ENCODE peak calls at places on chromosomes 7 and 10, in four cellular contexts. K is HCT116, A is Panc1, N is HepG2. Q is an unnamed sample.

GRCh38 chr7:139745330-139746143 is 32.3 kb downstream of the HIPK2 start:
- DNase-seq in A (no peak), N (peak), K (no peak), Q (no peak)

GRCh38 chr10:95513941-95514392 is 47.2 kb downstream of the SORBS1 start:
- DNase-seq in K (no peak), N (no peak), A (no peak), Q (no peak)

GRCh38 chr7:52959336-52959735 is 76.1 kb upstream of the POM121L12 start:
- DNase-seq in N (no peak), A (no peak), K (no peak), Q (no peak)

GRCh38 chr7:129913428-129913827 is 39.3 kb downstream of the UBE2H start:
- DNase-seq in N (no peak), A (no peak), K (no peak), Q (no peak)

GRCh38 chr10:118342638-118343020 is 505 bp upstream of the FAM204A start:
- DNase-seq in N (peak), K (no peak), A (no peak), Q (peak)

GRCh38 chr7:36188266-36188665 is 35.2 kb downstream of the EEPD1 start:
- DNase-seq in N (no peak), K (no peak), A (no peak), Q (no peak)

GRCh38 chr7:5692845-5693278 is 88.6 kb downstream of the RNF216 start:
- DNase-seq in K (no peak), A (peak), N (no peak), Q (no peak)

GRCh38 chr10:112373912-112374338 is at the start of gene ACSL5:
- DNase-seq in N (peak), K (no peak), A (no peak), Q (no peak)

GRCh38 chr10:49759787-49760551 is 2.2 kb downstream of the OGDHL start:
- DNase-seq in N (peak), A (no peak), K (no peak), Q (no peak)

GRCh38 chr10:110284262-110284661 is 20.5 kb downstream of the SMNDC1 start:
- DNase-seq in K (no peak), N (no peak), A (no peak), Q (no peak)

GRCh38 chr10:84574101-84574500 is 245.7 kb downstream of the CCSER2 start:
- DNase-seq in A (no peak), K (no peak), N (no peak), Q (no peak)
- TF ChIP-seq TCF7L2 in A (no peak), K (no peak), N (no peak), Q (no peak)

GRCh38 chr7:360454-361100 is 70.6 kb downstream of the FOXL3 start:
- DNase-seq in A (no peak), K (no peak), N (no peak), Q (no peak)
- TF ChIP-seq TCF7L2 in A (no peak), K (no peak), N (no peak), Q (no peak)

GRCh38 chr7:107190090-107190489 is 21.3 kb downstream of the HBP1 start:
- DNase-seq in A (no peak), N (no peak), K (no peak), Q (no peak)

GRCh38 chr7:107187774-107188173 is 19.0 kb downstream of the HBP1 start:
- DNase-seq in K (no peak), N (no peak), A (no peak), Q (no peak)

GRCh38 chr7:107186242-107186641 is 17.4 kb downstream of the HBP1 start:
- DNase-seq in N (no peak), K (no peak), A (no peak), Q (no peak)

GRCh38 chr7:107181172-107181571 is 12.4 kb downstream of the HBP1 start:
- DNase-seq in N (no peak), A (no peak), K (no peak), Q (no peak)

DNA sequence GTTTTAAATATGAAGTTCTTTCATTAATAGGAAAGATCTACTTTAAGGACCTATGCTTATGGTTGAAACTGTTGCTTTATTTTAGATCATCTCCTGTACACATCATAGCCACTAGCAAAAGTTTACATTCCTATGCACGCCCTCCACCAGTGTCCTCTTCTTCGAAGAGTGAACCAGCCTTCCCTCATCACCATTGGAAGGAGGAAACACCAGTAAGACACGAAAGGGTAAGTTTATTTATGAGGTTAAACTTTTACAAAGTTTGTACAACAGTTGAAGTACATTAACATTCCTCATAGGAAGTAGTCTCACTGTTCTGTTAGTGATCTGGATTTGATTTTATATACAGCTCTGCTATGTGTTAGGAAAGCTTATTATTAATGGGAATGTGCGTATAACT is 16.9 kb downstream of the HBP1 start:
- DNase-seq in N (no peak), A (no peak), K (no peak), Q (no peak)
- TF ChIP-seq TCF7L2 in N (no peak), A (no peak), K (no peak), Q (no peak)

GRCh38 chr7:101848168-101848951 is 30.9 kb downstream of the CUX1 start:
- DNase-seq in A (no peak), K (no peak), N (no peak), Q (no peak)
- TF ChIP-seq TCF7L2 in A (no peak), K (no peak), N (no peak), Q (no peak)

GRCh38 chr7:28173531-28173930 is 7.1 kb downstream of the JAZF1 start:
- DNase-seq in N (no peak), K (no peak), A (no peak), Q (no peak)
- TF ChIP-seq TCF7L2 in N (no peak), K (no peak), A (no peak), Q (no peak)

GRCh38 chr10:87862644-87863101 is 660 bp downstream of the KLLN start:
- DNase-seq in N (no peak), K (no peak), A (no peak), Q (no peak)

GRCh38 chr10:87861953-87862643 is 1.2 kb downstream of the KLLN start:
- DNase-seq in N (peak), A (peak), K (peak), Q (peak)

GRCh38 chr10:87861034-87861433 is 2.3 kb downstream of the KLLN start:
- DNase-seq in A (no peak), N (no peak), K (no peak), Q (no peak)

GRCh38 chr10:87860156-87860795 is 3.1 kb downstream of the KLLN start:
- DNase-seq in N (peak), K (no peak), A (peak), Q (no peak)

DNA sequence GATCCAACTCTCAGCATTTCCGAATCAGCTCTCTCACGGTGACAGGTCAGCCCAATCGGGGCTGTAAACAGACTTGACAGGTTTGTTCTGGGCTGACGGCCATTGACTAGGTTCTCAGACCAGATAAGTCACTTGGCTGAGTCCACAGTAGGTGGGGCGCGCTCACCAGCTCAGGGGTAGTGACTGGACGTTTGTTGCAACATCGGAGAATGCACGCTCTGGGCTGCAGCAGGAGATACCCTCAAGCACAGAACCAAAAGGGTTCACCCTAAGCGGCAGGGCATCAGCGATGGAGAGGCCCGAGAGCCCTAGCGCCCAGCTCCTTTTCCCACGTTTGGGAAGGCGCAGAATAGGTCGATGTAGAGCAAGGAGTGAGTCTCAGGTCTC is 1.8 kb downstream of the KLLN start:
- DNase-seq in N (peak), K (no peak), A (no peak), Q (peak)
- TF ChIP-seq TCF7L2 in N (no peak), K (no peak), A (no peak), Q (no peak)

DNA sequence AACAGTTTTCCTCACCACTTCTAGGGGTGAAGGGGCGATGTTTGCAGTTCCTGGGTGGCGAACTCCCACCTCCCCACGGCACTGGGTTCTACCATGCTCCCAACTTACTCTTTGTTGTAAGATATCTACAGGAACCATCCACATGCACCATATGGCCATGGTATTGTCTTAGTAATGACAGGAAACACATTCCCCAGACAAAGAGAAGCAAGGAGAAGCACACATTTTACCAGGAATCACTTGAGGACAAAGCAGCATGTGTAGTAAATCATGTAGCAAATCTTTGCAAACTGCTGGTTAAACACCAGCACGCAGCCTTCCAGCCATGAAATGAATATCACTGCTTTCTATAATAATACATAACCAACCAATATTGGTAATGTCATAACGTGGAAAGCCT is 101.3 kb downstream of the NRP1 start:
- DNase-seq in N (no peak), A (no peak), K (no peak), Q (no peak)
- TF ChIP-seq TCF7L2 in N (no peak), A (no peak), K (no peak), Q (no peak)

DNA sequence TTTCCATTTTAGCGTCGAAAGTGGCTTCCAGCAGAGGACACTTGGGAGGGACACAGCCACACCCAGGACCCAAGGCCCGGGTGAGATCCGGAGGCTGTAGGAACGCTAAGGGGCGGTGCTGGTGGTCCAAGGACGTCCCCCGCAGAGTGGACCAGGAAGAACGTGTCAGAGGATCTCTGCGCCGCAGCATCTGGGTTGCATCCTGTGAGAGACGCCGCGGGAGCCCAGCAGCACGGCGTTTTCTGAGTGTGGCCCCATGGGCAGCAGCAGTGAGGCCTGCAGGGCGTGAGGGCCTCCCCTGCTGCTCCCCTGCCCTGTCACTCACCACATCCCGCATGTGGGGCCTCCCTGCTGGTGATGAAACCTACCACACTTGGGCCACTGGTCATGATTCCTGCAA is 40.5 kb upstream of the BNIP3 start:
- DNase-seq in N (no peak), A (no peak), K (no peak), Q (no peak)
- TF ChIP-seq TCF7L2 in N (no peak), A (no peak), K (no peak), Q (no peak)

GRCh38 chr7:7694542-7694941 is 23.9 kb downstream of the RPA3 start:
- DNase-seq in A (no peak), N (no peak), K (no peak), Q (no peak)

GRCh38 chr7:7698930-7699329 is 19.5 kb downstream of the RPA3 start:
- DNase-seq in A (no peak), N (no peak), K (no peak), Q (no peak)

GRCh38 chr7:7695418-7695817 is 23.0 kb downstream of the RPA3 start:
- DNase-seq in K (no peak), A (no peak), N (no peak), Q (no peak)

GRCh38 chr7:7693881-7694280 is 24.5 kb downstream of the RPA3 start:
- DNase-seq in K (peak), N (peak), A (peak), Q (no peak)

GRCh38 chr7:7696458-7697119 is 21.8 kb downstream of the RPA3 start:
- DNase-seq in N (peak), K (peak), A (peak), Q (no peak)
- TF ChIP-seq TCF7L2 in N (no peak), K (no peak), A (no peak), Q (no peak)